ENCODE peak calls at places on chromosome 11, in ten cellular contexts. F, Q, K, H, O, B, I, A, C and Z are unnamed samples.

GRCh38 chr11:8292351-8292750 is 28.7 kb upstream of the LMO1 start:
- DNase-seq in F (no peak), B (no peak), K (no peak), H (no peak), I (no peak), Q (no peak), O (no peak), A (no peak), C (no peak), Z (no peak)

GRCh38 chr11:85844439-85845051 is 10.6 kb upstream of the CCDC83 start:
- DNase-seq in F (peak; percentile 94), B (no peak), K (no peak), H (no peak), I (no peak), Q (no peak), O (no peak), A (peak; percentile 65), C (no peak), Z (no peak)

GRCh38 chr11:126816655-126817054 is 183.9 kb downstream of the KIRREL3 start:
- DNase-seq in H (no peak), K (no peak), B (no peak), A (no peak), C (peak; percentile 27), Q (peak; percentile 10), O (no peak), I (no peak), F (no peak), Z (no peak)

GRCh38 chr11:121741954-121742361 is 289.2 kb upstream of the SORL1-AS1 start:
- DNase-seq in K (no peak), I (peak; percentile 41), H (no peak), O (peak; percentile 88), B (peak; percentile 86), A (peak; percentile 23), F (no peak), Q (no peak), C (no peak), Z (no peak)

GRCh38 chr11:111635706-111636045 is 33.4 kb downstream of the SIK2 start:
- DNase-seq in A (peak; percentile 77), O (no peak), C (no peak), I (peak; percentile 18), H (no peak), Q (no peak), K (no peak), F (no peak), B (no peak), Z (no peak)

GRCh38 chr11:44746894-44747293 is 20.1 kb downstream of the TSPAN18 start:
- DNase-seq in B (no peak), C (no peak), A (no peak), I (no peak), F (no peak), H (no peak), K (no peak), Q (no peak), O (peak; percentile 53), Z (no peak)

GRCh38 chr11:109037856-109038780 is 373.2 kb downstream of the DDX10 start:
- DNase-seq in F (no peak), Q (no peak), O (no peak), B (no peak), H (no peak), A (peak; percentile 77), I (no peak), K (no peak), C (no peak), Z (no peak)

GRCh38 chr11:69212121-69213110 is 56.7 kb downstream of the SMIM38 start:
- DNase-seq in I (peak; percentile 70), Q (no peak), F (no peak), K (no peak), C (peak; percentile 17), B (no peak), A (peak; percentile 8), H (no peak), O (peak; percentile 49), Z (no peak)